ENCODE peak calls at places on chromosomes 7 and 10, in seven cellular contexts. K, V, G, Z, R, T and M are unnamed samples.

GRCh38 chr7:47609803-47610452 is 28.0 kb upstream of the TNS3 start:
- DNase-seq in K (no peak), V (peak; percentile 61), G (no peak), Z (no peak), R (no peak), T (peak; percentile 81), M (peak; percentile 40)

GRCh38 chr7:155371884-155372781 is 74.5 kb downstream of the INSIG1 start:
- DNase-seq in K (no peak), V (peak; percentile 47), G (no peak), Z (no peak), R (peak; percentile 38), T (no peak), M (peak; percentile 40)

GRCh38 chr10:69721690-69722310 is 79.9 kb upstream of the COL13A1 start:
- DNase-seq in K (no peak), V (no peak), G (no peak), Z (no peak), R (peak; percentile 39), T (peak; percentile 74), M (peak; percentile 91)

GRCh38 chr10:119495061-119495505 is 47.4 kb downstream of the RGS10 start:
- DNase-seq in K (no peak), V (no peak), G (no peak), Z (no peak), R (no peak), T (no peak), M (no peak)

GRCh38 chr10:114634607-114634974 is 23.5 kb downstream of the ABLIM1 start:
- DNase-seq in K (peak; percentile 54), V (no peak), G (peak; percentile 62), Z (peak; percentile 90), R (no peak), T (peak; percentile 90), M (peak; percentile 46)

GRCh38 chr10:82038587-82038986 is 163.6 kb downstream of the NRG3 start:
- DNase-seq in K (no peak), V (no peak), G (no peak), Z (no peak), R (no peak), T (no peak), M (no peak)

GRCh38 chr7:47556511-47557180 is 25.3 kb downstream of the TNS3 start:
- DNase-seq in K (no peak), V (no peak), G (no peak), Z (no peak), R (no peak), T (no peak), M (peak; percentile 39)

GRCh38 chr7:117796889-117797288 is 76.4 kb downstream of the CTTNBP2 start:
- DNase-seq in K (no peak), V (no peak), G (no peak), Z (no peak), R (no peak), T (no peak), M (no peak)

GRCh38 chr7:116449950-116450349 is 49.6 kb upstream of the CAV2 start:
- DNase-seq in K (no peak), V (no peak), G (no peak), Z (no peak), R (no peak), T (peak; percentile 53), M (no peak)

GRCh38 chr10:24851595-24851994 is 100.8 kb downstream of the PRTFDC1 start:
- DNase-seq in K (no peak), V (no peak), G (no peak), Z (no peak), R (no peak), T (peak; percentile 26), M (no peak)

GRCh38 chr10:73906524-73907447 is 4.1 kb upstream of the PLAU start:
- DNase-seq in K (peak; percentile 81), V (no peak), G (peak; percentile 64), Z (peak; percentile 96), R (peak; percentile 81), T (peak; percentile 98), M (peak; percentile 89)

GRCh38 chr10:35993816-35994515 is 351.9 kb upstream of the FZD8 start:
- DNase-seq in K (no peak), V (no peak), G (no peak), Z (no peak), R (no peak), T (no peak), M (no peak)

GRCh38 chr7:129238546-129238945 is 13.7 kb downstream of the AHCYL2 start:
- DNase-seq in K (no peak), V (no peak), G (no peak), Z (no peak), R (no peak), T (no peak), M (no peak)

GRCh38 chr10:68348265-68348741 is 15.6 kb upstream of the PBLD start:
- DNase-seq in K (no peak), V (no peak), G (peak; percentile 48), Z (no peak), R (peak; percentile 65), T (peak; percentile 54), M (no peak)

GRCh38 chr10:23338155-23338828 is 6.3 kb downstream of the C10orf67 start:
- DNase-seq in K (no peak), V (peak; percentile 57), G (peak; percentile 60), Z (peak; percentile 92), R (peak; percentile 31), T (peak; percentile 45), M (no peak)

GRCh38 chr7:142883145-142883544 is 2.4 kb downstream of the TRPV6 start:
- DNase-seq in K (no peak), V (no peak), G (no peak), Z (no peak), R (no peak), T (no peak), M (no peak)

GRCh38 chr10:52906046-52906445 is 133.5 kb upstream of the MBL2 start:
- DNase-seq in K (no peak), V (no peak), G (no peak), Z (no peak), R (no peak), T (no peak), M (no peak)

GRCh38 chr10:79229081-79229541 is 118.2 kb upstream of the PPIF start:
- DNase-seq in K (no peak), V (no peak), G (no peak), Z (no peak), R (no peak), T (no peak), M (no peak)

GRCh38 chr7:3453398-3453797 is 152.3 kb downstream of the SDK1 start:
- DNase-seq in K (no peak), V (no peak), G (no peak), Z (no peak), R (peak; percentile 13), T (no peak), M (no peak)

GRCh38 chr7:30977222-30977621 is 13.5 kb downstream of the GHRHR start:
- DNase-seq in K (no peak), V (no peak), G (no peak), Z (no peak), R (no peak), T (no peak), M (no peak)

GRCh38 chr10:129523723-129524316 is 56.8 kb downstream of the MGMT start:
- DNase-seq in K (no peak), V (no peak), G (no peak), Z (no peak), R (no peak), T (no peak), M (no peak)

GRCh38 chr7:69575651-69576050 is 22.6 kb upstream of the AUTS2 start:
- DNase-seq in K (no peak), V (no peak), G (no peak), Z (no peak), R (no peak), T (no peak), M (no peak)

DNA sequence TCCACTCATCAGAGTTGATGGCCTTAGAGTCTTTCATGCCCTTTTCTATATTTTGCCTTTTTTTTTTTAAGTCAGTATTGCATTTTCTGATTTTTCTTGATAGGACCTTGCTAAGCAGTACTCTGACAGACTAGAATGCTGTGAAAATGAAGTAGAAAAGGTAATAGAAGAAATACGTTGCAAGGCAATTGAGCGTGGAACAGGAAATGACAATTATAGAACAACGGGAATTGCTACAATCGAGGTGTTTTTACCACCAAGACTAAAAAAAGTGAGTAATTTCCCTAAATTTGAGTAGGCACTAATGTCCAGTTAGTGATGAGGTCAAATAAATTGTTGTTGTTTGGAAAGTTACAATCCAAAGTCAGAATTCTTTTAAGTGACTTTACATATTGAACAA is 7.4 kb downstream of the NUB1 start:
- DNase-seq in K (no peak), V (no peak), G (no peak), Z (no peak), R (no peak), T (no peak), M (no peak)
- H3K4me3 ChIP-seq in K (no peak overlapping the region), V (no peak overlapping the region), G (peak overlapping the region; percentile 69), Z (no peak overlapping the region), R (no peak overlapping the region), T (no peak overlapping the region), M (no peak overlapping the region)

GRCh38 chr10:11663763-11664555 is 52.5 kb upstream of the USP6NL start:
- DNase-seq in K (no peak), V (no peak), G (no peak), Z (no peak), R (no peak), T (no peak), M (no peak)
- TF ChIP-seq CTCF in K (no peak), V (no peak), G (no peak), Z (no peak), R (no peak), T (no peak), M (no peak)

GRCh38 chr7:5703572-5704533 is 77.6 kb downstream of the RNF216 start:
- DNase-seq in K (no peak), V (no peak), G (no peak), Z (no peak), R (peak; percentile 15), T (no peak), M (no peak)
- H3K4me3 ChIP-seq in K (no peak overlapping the region), V (no peak overlapping the region), G (no peak overlapping the region), Z (no peak overlapping the region), R (no peak overlapping the region), T (no peak overlapping the region), M (peak overlapping the region; percentile 23)

DNA sequence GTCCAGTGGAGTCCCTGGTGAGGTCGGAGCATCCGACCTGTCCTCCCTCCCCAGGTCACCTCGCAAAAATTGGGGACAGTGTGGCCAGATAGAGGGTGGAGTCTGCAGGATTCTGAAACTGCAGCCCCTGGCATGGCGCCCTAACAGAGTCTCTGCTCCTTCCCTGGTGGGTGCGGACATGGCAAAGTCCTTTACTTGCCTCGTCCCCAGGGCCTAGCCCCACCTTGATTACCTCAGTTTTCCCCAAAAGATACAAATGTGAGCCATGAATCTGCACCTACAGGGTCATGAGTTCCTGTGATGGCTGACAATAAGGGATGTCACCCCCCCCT is 47.7 kb downstream of the NPVF start:
- DNase-seq in K (no peak), V (no peak), G (no peak), Z (no peak), R (no peak), T (no peak), M (no peak)
- TF ChIP-seq CTCF in K (no peak), V (no peak), G (no peak), Z (no peak), R (no peak), T (no peak), M (no peak)

DNA sequence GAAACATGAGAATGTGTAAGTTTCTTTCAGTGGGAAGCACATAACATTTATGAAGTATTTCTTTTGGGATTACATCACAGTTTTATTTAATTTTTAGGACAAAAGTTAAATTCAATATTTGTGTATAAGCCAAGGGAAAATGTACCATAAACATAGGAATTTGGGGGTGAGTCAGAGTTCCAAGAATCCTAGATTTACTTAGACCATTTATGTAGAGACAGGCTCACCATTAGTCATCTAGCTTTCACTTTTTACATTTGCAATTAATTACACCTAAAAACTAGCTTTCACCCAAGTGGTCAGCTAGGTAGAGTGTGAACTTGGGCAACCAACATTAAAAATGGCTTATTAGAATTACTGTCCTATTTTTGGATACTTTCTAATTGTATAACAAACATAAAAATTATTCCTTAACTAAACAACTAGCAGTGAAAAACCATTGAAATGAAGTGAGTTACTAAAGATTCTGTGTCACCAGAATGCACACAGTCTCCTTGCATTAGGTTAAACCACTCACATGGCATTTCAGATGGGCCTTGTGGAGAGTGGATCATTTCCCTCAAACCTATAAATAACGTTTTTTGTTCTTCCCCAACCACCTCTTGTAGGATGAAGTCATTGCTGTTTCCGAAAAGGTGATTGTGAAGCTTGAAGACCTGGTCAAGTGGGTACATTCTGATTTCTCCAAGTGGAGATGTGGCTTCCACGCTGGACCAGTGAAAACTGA is 38.2 kb downstream of the ARID5B start:
- DNase-seq in K (no peak), V (no peak), G (no peak), Z (peak; percentile 78), R (no peak), T (peak; percentile 78), M (no peak)
- H3K4me3 ChIP-seq in K (no peak overlapping the region), V (no peak overlapping the region), G (no peak overlapping the region), Z (no peak overlapping the region), R (no peak overlapping the region), T (no peak overlapping the region), M (no peak overlapping the region)